ENCODE peak calls at places on chromosomes 3 and 15, in eight cellular contexts. N is stomach, L is thyroid gland, J is mesendoderm, Y is fibroblast of lung, A is keratinocyte, T is transverse colon, O is uterus. R is an unnamed sample.

GRCh38 chr3:36366308-36366707 is 14.0 kb upstream of the STAC start:
- DNase-seq in N (no peak), A (no peak), O (no peak), Y (no peak), T (no peak), L (no peak), J (no peak), R (no peak)

GRCh38 chr15:65298731-65299130 is 2.9 kb downstream of the RNU5A-1 start:
- DNase-seq in N (no peak), T (no peak), J (no peak), A (no peak), L (no peak), O (no peak), Y (no peak), R (no peak)

GRCh38 chr3:143749926-143750325 is 98.3 kb downstream of the SLC9A9 start:
- DNase-seq in N (no peak), Y (no peak), L (no peak), A (no peak), T (no peak), J (no peak), O (no peak), R (no peak)

GRCh38 chr3:186307594-186307993 is 54.4 kb downstream of the DGKG start:
- DNase-seq in J (peak; percentile 31), Y (peak; percentile 69), T (no peak), N (no peak), L (no peak), O (no peak), A (no peak), R (no peak)

GRCh38 chr3:42532229-42532628 is 29.8 kb downstream of the VIPR1 start:
- DNase-seq in J (no peak), N (no peak), Y (no peak), O (no peak), L (no peak), T (no peak), A (no peak), R (no peak)

GRCh38 chr3:52682016-52682415 is 3.7 kb downstream of the PBRM1 start:
- DNase-seq in A (no peak), Y (peak; percentile 94), J (peak; percentile 72), O (peak; percentile 27), T (no peak), N (no peak), L (peak; percentile 41), R (peak; percentile 51)

GRCh38 chr3:126056681-126057546 is 27.0 kb downstream of the SLC41A3 start:
- DNase-seq in N (no peak), J (no peak), Y (no peak), A (no peak), O (no peak), L (no peak), T (no peak), R (no peak)

GRCh38 chr3:9397911-9398714 is 698 bp downstream of the SETD5 start:
- DNase-seq in A (no peak), Y (peak; percentile 39), O (peak; percentile 47), N (peak; percentile 43), T (peak; percentile 56), L (peak; percentile 61), J (peak; percentile 82), R (peak; percentile 67)

GRCh38 chr3:187958432-187959003 is 195.4 kb upstream of the LPP start:
- DNase-seq in L (no peak), Y (no peak), T (peak; percentile 33), N (peak; percentile 34), A (no peak), J (no peak), O (no peak), R (no peak)

GRCh38 chr15:35289029-35289617 is 204.0 kb upstream of the NANOGP8 start:
- DNase-seq in L (no peak), J (peak; percentile 65), A (no peak), N (no peak), Y (peak; percentile 86), O (no peak), T (no peak), R (no peak)

GRCh38 chr3:16864610-16865313 is 20.0 kb upstream of the PLCL2 start:
- DNase-seq in Y (peak; percentile 69), J (no peak), N (no peak), O (no peak), A (no peak), T (no peak), L (no peak), R (no peak)

GRCh38 chr3:161042023-161042501 is 63.1 kb downstream of the B3GALNT1 start:
- DNase-seq in Y (peak; percentile 4), O (no peak), T (no peak), J (no peak), A (no peak), N (no peak), L (no peak), R (peak; percentile 24)

GRCh38 chr3:152460936-152461335 is 192.2 kb downstream of the MBNL1 start:
- DNase-seq in O (no peak), Y (no peak), L (no peak), N (no peak), J (no peak), T (peak; percentile 23), A (no peak), R (no peak)

GRCh38 chr3:135513106-135514063 is 452.1 kb upstream of the PPP2R3A start:
- DNase-seq in O (no peak), N (no peak), T (no peak), A (peak; percentile 57), L (no peak), Y (peak; percentile 59), J (peak; percentile 94), R (no peak)

GRCh38 chr3:18389108-18389733 is 35.9 kb downstream of the SATB1 start:
- DNase-seq in N (no peak), A (no peak), O (no peak), J (peak; percentile 31), Y (peak; percentile 26), T (no peak), L (no peak), R (peak; percentile 9)

GRCh38 chr3:190224466-190225185 is 97.6 kb downstream of the CLDN1 start:
- DNase-seq in J (no peak), O (no peak), L (no peak), A (no peak), N (no peak), Y (no peak), T (no peak), R (no peak)

GRCh38 chr3:196789773-196790419 is 50.2 kb downstream of the PAK2 start:
- DNase-seq in O (no peak), Y (no peak), A (no peak), J (no peak), N (no peak), L (no peak), T (no peak), R (no peak)

GRCh38 chr15:85741021-85741421 is 53.7 kb downstream of the KLHL25 start:
- DNase-seq in J (no peak), A (no peak), O (no peak), Y (no peak), T (no peak), L (no peak), N (no peak), R (no peak)
- H3K27ac ChIP-seq in J (no peak overlapping the region), A (no peak overlapping the region), O (peak overlapping the region; percentile 58), Y (no peak overlapping the region), T (no peak overlapping the region), L (no peak overlapping the region), N (no peak overlapping the region), R (no peak overlapping the region)

GRCh38 chr3:13870902-13871301 is 9.0 kb downstream of the WNT7A start:
- DNase-seq in J (no peak), O (no peak), N (no peak), Y (no peak), T (no peak), A (no peak), L (no peak), R (no peak)
- H3K27me3 ChIP-seq in J (peaks cover 2% of the 10 kb centered on the region), O (no peaks in the 10 kb centered on the region), N (peaks cover 32% of the 10 kb centered on the region), Y (no peaks in the 10 kb centered on the region), T (peaks cover 16% of the 10 kb centered on the region), A (no peaks in the 10 kb centered on the region), L (no peaks in the 10 kb centered on the region), R (no peaks in the 10 kb centered on the region)

GRCh38 chr3:71255498-71255897 is 328.0 kb downstream of the FOXP1 start:
- DNase-seq in O (no peak), N (no peak), J (no peak), T (no peak), A (no peak), L (no peak), Y (no peak), R (no peak)

GRCh38 chr3:71252466-71252865 is 331.1 kb downstream of the FOXP1 start:
- DNase-seq in T (no peak), J (no peak), N (no peak), L (peak; percentile 74), O (no peak), A (no peak), Y (no peak), R (peak; percentile 72)

GRCh38 chr3:71253169-71253568 is 330.4 kb downstream of the FOXP1 start:
- DNase-seq in O (no peak), L (no peak), J (no peak), N (no peak), Y (no peak), A (no peak), T (no peak), R (no peak)

GRCh38 chr3:71254251-71254650 is 329.3 kb downstream of the FOXP1 start:
- DNase-seq in O (no peak), A (no peak), Y (no peak), N (peak; percentile 55), T (no peak), J (no peak), L (no peak), R (peak; percentile 65)

DNA sequence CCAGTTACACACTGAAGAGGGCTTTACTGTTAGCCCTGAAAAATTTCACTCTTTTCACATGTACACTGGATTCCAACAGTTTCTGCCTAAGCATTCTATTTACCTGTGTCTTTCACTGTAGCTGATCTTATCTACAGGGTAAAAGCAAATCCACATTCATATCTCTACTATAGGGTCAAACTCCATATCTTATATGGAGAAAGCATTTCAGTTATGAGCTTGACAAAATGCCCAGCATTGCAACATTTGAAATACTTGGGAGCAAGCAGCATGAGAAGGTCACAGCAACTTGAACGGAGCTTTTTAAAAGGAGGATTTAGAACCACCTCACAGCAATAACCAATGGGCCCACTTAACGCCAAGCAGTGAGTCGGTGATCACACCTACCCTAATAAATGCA is 328.9 kb downstream of the FOXP1 start:
- DNase-seq in A (no peak), Y (peak; percentile 69), J (no peak), O (no peak), L (peak; percentile 17), N (no peak), T (no peak), R (peak; percentile 47)
- H3K27ac ChIP-seq in A (no peak overlapping the region), Y (no peak overlapping the region), J (no peak overlapping the region), O (no peak overlapping the region), L (peak overlapping the region; percentile 70), N (peak overlapping the region; percentile 83), T (peak overlapping the region; percentile 64), R (peak overlapping the region; percentile 69)

GRCh38 chr15:88181613-88182012 is 74.9 kb downstream of the NTRK3 start:
- DNase-seq in Y (no peak), A (no peak), N (no peak), L (peak; percentile 84), O (no peak), T (no peak), J (no peak), R (no peak)

GRCh38 chr15:88187195-88187594 is 69.3 kb downstream of the NTRK3 start:
- DNase-seq in Y (no peak), O (peak; percentile 21), N (no peak), L (peak; percentile 26), J (no peak), T (no peak), A (no peak), R (no peak)

DNA sequence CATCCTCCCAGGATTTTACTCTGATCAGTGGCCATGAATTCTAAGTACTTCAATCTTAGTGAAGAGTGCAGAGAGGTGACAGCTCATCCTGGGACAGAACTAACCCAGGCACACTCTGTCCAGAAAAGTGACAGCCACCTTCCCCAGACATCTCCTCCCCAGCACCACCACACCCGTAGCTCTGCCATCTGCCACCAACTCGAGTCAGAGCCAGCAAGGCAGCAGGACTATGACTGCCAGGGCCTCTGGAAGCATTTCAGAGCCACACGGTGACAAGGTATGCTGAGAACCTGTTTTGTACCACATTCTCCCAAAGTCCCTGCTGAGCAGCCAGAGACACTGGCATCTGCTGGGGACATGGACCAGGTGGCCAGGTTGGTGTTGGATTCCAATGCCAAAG is 71.0 kb downstream of the NTRK3 start:
- DNase-seq in J (no peak), T (no peak), A (no peak), N (no peak), Y (no peak), O (no peak), L (no peak), R (no peak)
- H3K27me3 ChIP-seq in J (no peaks in the 10 kb centered on the region), T (no peaks in the 10 kb centered on the region), A (no peaks in the 10 kb centered on the region), N (peaks cover 9% of the 10 kb centered on the region), Y (no peaks in the 10 kb centered on the region), O (no peaks in the 10 kb centered on the region), L (no peaks in the 10 kb centered on the region), R (no peaks in the 10 kb centered on the region)

R was measured in body of pancreas.